ENCODE peak calls at places on chromosome 18, in four cellular contexts. One of them, this sample, is unnamed.

GRCh38 chr18:55337908-55338521 is 250.0 kb downstream of the TCF4 start:
- DNase-seq in foreskin melanocyte: no peak
- DNase-seq in PC-9: no peak
- DNase-seq in foreskin fibroblast: no peak
- DNase-seq in this sample: no peak

GRCh38 chr18:29749699-29750098 is 1292.8 kb downstream of the DSC3 start:
- DNase-seq in foreskin melanocyte: no peak
- DNase-seq in PC-9: no peak
- DNase-seq in foreskin fibroblast: no peak
- DNase-seq in this sample: no peak

GRCh38 chr18:11040823-11041712 is 108.3 kb downstream of the PIEZO2 start:
- DNase-seq in foreskin melanocyte: peak; percentile 89
- DNase-seq in PC-9: peak; percentile 8
- DNase-seq in foreskin fibroblast: peak; percentile 24
- DNase-seq in this sample: no peak

GRCh38 chr18:45059695-45060094 is 379.0 kb downstream of the SETBP1 start:
- DNase-seq in foreskin melanocyte: peak; percentile 45
- DNase-seq in PC-9: no peak
- DNase-seq in foreskin fibroblast: peak; percentile 77
- DNase-seq in this sample: peak; percentile 55

GRCh38 chr18:56532176-56532840 is 106.1 kb downstream of the TXNL1 start:
- DNase-seq in foreskin melanocyte: no peak
- DNase-seq in PC-9: no peak
- DNase-seq in foreskin fibroblast: no peak
- DNase-seq in this sample: no peak

GRCh38 chr18:75086494-75087034 is 122.4 kb downstream of the PTGR3 start:
- DNase-seq in foreskin melanocyte: no peak
- DNase-seq in PC-9: no peak
- DNase-seq in foreskin fibroblast: no peak
- DNase-seq in this sample: no peak

GRCh38 chr18:32469691-32470131 is 971 bp downstream of the GAREM1 start:
- DNase-seq in foreskin melanocyte: no peak
- DNase-seq in PC-9: no peak
- DNase-seq in foreskin fibroblast: peak; percentile 18
- DNase-seq in this sample: no peak

GRCh38 chr18:14999085-14999975 is 251.4 kb downstream of the ANKRD30B start:
- DNase-seq in foreskin melanocyte: no peak
- DNase-seq in PC-9: no peak
- DNase-seq in foreskin fibroblast: no peak
- DNase-seq in this sample: no peak

GRCh38 chr18:55743133-55743532 is 155.1 kb upstream of the TCF4 start:
- DNase-seq in foreskin melanocyte: no peak
- DNase-seq in PC-9: no peak
- DNase-seq in foreskin fibroblast: no peak
- DNase-seq in this sample: no peak

GRCh38 chr18:54531402-54532065 is 59.5 kb upstream of the DYNAP start:
- DNase-seq in foreskin melanocyte: no peak
- DNase-seq in PC-9: no peak
- DNase-seq in foreskin fibroblast: no peak
- DNase-seq in this sample: no peak

GRCh38 chr18:35624140-35624539 is 42.6 kb downstream of the GALNT1 start:
- DNase-seq in foreskin melanocyte: no peak
- DNase-seq in PC-9: no peak
- DNase-seq in foreskin fibroblast: no peak
- DNase-seq in this sample: no peak